ENCODE peak calls at places on chromosomes 7 and 10, in seven cellular contexts. One of them, this sample, is unnamed.

GRCh38 chr7:92833024-92833765 is 3.2 kb downstream of the CDK6 start:
- DNase-seq in NB4: peak
- DNase-seq in GM23248: peak
- DNase-seq in ovary: peak
- DNase-seq in left ventricle myocardium inferior: peak
- DNase-seq in PC-9: peak
- DNase-seq in mesendoderm: peak
- DNase-seq in this sample: peak

GRCh38 chr7:155896531-155897263 is 84.4 kb upstream of the SHH start:
- DNase-seq in NB4: no peak
- DNase-seq in GM23248: no peak
- DNase-seq in ovary: no peak
- DNase-seq in left ventricle myocardium inferior: no peak
- DNase-seq in PC-9: peak
- DNase-seq in mesendoderm: no peak
- DNase-seq in this sample: no peak

GRCh38 chr10:1240341-1240775 is 184.2 kb downstream of the WDR37 start:
- DNase-seq in NB4: no peak
- DNase-seq in GM23248: no peak
- DNase-seq in ovary: no peak
- DNase-seq in left ventricle myocardium inferior: no peak
- DNase-seq in PC-9: no peak
- DNase-seq in mesendoderm: peak
- DNase-seq in this sample: no peak

GRCh38 chr7:135158874-135159273 is 11.0 kb downstream of the TMEM140 start:
- DNase-seq in NB4: no peak
- DNase-seq in GM23248: no peak
- DNase-seq in ovary: no peak
- DNase-seq in left ventricle myocardium inferior: no peak
- DNase-seq in PC-9: no peak
- DNase-seq in mesendoderm: no peak
- DNase-seq in this sample: no peak

GRCh38 chr7:116356333-116356965 is 143.1 kb upstream of the CAV2 start:
- DNase-seq in NB4: no peak
- DNase-seq in GM23248: no peak
- DNase-seq in ovary: no peak
- DNase-seq in left ventricle myocardium inferior: no peak
- DNase-seq in PC-9: no peak
- DNase-seq in mesendoderm: no peak
- DNase-seq in this sample: peak

GRCh38 chr7:35909870-35910357 is 109.1 kb downstream of the SEPTIN7 start:
- DNase-seq in NB4: peak
- DNase-seq in GM23248: peak
- DNase-seq in ovary: no peak
- DNase-seq in left ventricle myocardium inferior: no peak
- DNase-seq in PC-9: no peak
- DNase-seq in mesendoderm: no peak
- DNase-seq in this sample: peak

GRCh38 chr10:51846856-51847506 is 147.6 kb upstream of the CSTF2T start:
- DNase-seq in NB4: no peak
- DNase-seq in GM23248: no peak
- DNase-seq in ovary: no peak
- DNase-seq in left ventricle myocardium inferior: no peak
- DNase-seq in PC-9: no peak
- DNase-seq in mesendoderm: no peak
- DNase-seq in this sample: no peak

GRCh38 chr10:125550362-125550761 is 132.6 kb downstream of the TEX36 start:
- DNase-seq in NB4: no peak
- DNase-seq in GM23248: no peak
- DNase-seq in ovary: no peak
- DNase-seq in left ventricle myocardium inferior: no peak
- DNase-seq in PC-9: no peak
- DNase-seq in mesendoderm: no peak
- DNase-seq in this sample: no peak

GRCh38 chr10:115093286-115093775 is at the start of gene ATRNL1:
- DNase-seq in NB4: no peak
- DNase-seq in GM23248: peak
- DNase-seq in ovary: peak
- DNase-seq in left ventricle myocardium inferior: no peak
- DNase-seq in PC-9: no peak
- DNase-seq in mesendoderm: peak
- DNase-seq in this sample: peak

GRCh38 chr10:132563485-132564248 is 26.1 kb downstream of the INPP5A start:
- DNase-seq in NB4: peak
- DNase-seq in GM23248: no peak
- DNase-seq in ovary: peak
- DNase-seq in left ventricle myocardium inferior: no peak
- DNase-seq in PC-9: no peak
- DNase-seq in mesendoderm: peak
- DNase-seq in this sample: no peak

GRCh38 chr7:157552295-157552993 is 215.6 kb downstream of the DNAJB6 start:
- DNase-seq in NB4: no peak
- DNase-seq in GM23248: no peak
- DNase-seq in ovary: no peak
- DNase-seq in left ventricle myocardium inferior: no peak
- DNase-seq in PC-9: no peak
- DNase-seq in mesendoderm: no peak
- DNase-seq in this sample: no peak

GRCh38 chr7:50685445-50686070 is 97.1 kb downstream of the GRB10 start:
- DNase-seq in NB4: no peak
- DNase-seq in GM23248: no peak
- DNase-seq in ovary: no peak
- DNase-seq in left ventricle myocardium inferior: no peak
- DNase-seq in PC-9: peak
- DNase-seq in mesendoderm: no peak
- DNase-seq in this sample: no peak

DNA sequence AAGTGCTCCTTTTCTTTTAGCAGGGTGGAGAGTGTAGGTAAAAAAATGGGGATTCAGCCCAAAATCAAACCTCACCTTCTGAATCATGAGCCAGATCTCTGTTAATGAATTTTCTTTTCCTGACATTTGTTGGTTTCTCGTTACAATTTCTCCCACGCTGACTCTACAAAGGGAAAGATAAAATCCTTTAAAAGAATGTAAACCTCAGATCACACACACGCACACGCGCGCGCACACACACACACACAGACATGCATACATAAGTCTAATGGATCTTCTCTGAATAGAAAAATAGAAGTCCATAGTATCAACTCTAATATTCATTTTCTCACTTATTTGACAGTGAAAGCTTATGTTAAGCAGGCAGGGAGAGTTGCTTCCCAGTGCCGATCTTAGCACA is 1.5 kb downstream of the ETV1 start:
- DNase-seq in NB4: no peak
- DNase-seq in GM23248: peak
- DNase-seq in ovary: no peak
- DNase-seq in left ventricle myocardium inferior: no peak
- DNase-seq in PC-9: no peak
- DNase-seq in mesendoderm: peak
- DNase-seq in this sample: peak
- H3K4me3 ChIP-seq in NB4: no peak
- H3K4me3 ChIP-seq in GM23248: peak
- H3K4me3 ChIP-seq in ovary: no peak
- H3K4me3 ChIP-seq in left ventricle myocardium inferior: peak
- H3K4me3 ChIP-seq in PC-9: peak
- H3K4me3 ChIP-seq in mesendoderm: peak
- H3K4me3 ChIP-seq in this sample: peak

GRCh38 chr7:11843113-11843765 is 11.2 kb upstream of the THSD7A start:
- DNase-seq in NB4: no peak
- DNase-seq in GM23248: peak
- DNase-seq in ovary: no peak
- DNase-seq in left ventricle myocardium inferior: no peak
- DNase-seq in PC-9: no peak
- DNase-seq in mesendoderm: no peak
- DNase-seq in this sample: no peak

GRCh38 chr7:11841657-11842056 is 9.7 kb upstream of the THSD7A start:
- DNase-seq in NB4: no peak
- DNase-seq in GM23248: no peak
- DNase-seq in ovary: no peak
- DNase-seq in left ventricle myocardium inferior: no peak
- DNase-seq in PC-9: no peak
- DNase-seq in mesendoderm: no peak
- DNase-seq in this sample: no peak

GRCh38 chr7:11847336-11847735 is 15.3 kb upstream of the THSD7A start:
- DNase-seq in NB4: no peak
- DNase-seq in GM23248: peak
- DNase-seq in ovary: no peak
- DNase-seq in left ventricle myocardium inferior: no peak
- DNase-seq in PC-9: no peak
- DNase-seq in mesendoderm: no peak
- DNase-seq in this sample: peak

GRCh38 chr7:11846311-11846710 is 14.3 kb upstream of the THSD7A start:
- DNase-seq in NB4: no peak
- DNase-seq in GM23248: no peak
- DNase-seq in ovary: no peak
- DNase-seq in left ventricle myocardium inferior: no peak
- DNase-seq in PC-9: no peak
- DNase-seq in mesendoderm: no peak
- DNase-seq in this sample: no peak
- H3K4me3 ChIP-seq in NB4: no peak
- H3K4me3 ChIP-seq in GM23248: no peak
- H3K4me3 ChIP-seq in ovary: no peak
- H3K4me3 ChIP-seq in left ventricle myocardium inferior: no peak
- H3K4me3 ChIP-seq in PC-9: no peak
- H3K4me3 ChIP-seq in mesendoderm: no peak
- H3K4me3 ChIP-seq in this sample: no peak

GRCh38 chr7:131861620-131862346 is 305.4 kb upstream of the PODXL start:
- DNase-seq in NB4: no peak
- DNase-seq in GM23248: peak
- DNase-seq in ovary: no peak
- DNase-seq in left ventricle myocardium inferior: no peak
- DNase-seq in PC-9: peak
- DNase-seq in mesendoderm: no peak
- DNase-seq in this sample: peak

DNA sequence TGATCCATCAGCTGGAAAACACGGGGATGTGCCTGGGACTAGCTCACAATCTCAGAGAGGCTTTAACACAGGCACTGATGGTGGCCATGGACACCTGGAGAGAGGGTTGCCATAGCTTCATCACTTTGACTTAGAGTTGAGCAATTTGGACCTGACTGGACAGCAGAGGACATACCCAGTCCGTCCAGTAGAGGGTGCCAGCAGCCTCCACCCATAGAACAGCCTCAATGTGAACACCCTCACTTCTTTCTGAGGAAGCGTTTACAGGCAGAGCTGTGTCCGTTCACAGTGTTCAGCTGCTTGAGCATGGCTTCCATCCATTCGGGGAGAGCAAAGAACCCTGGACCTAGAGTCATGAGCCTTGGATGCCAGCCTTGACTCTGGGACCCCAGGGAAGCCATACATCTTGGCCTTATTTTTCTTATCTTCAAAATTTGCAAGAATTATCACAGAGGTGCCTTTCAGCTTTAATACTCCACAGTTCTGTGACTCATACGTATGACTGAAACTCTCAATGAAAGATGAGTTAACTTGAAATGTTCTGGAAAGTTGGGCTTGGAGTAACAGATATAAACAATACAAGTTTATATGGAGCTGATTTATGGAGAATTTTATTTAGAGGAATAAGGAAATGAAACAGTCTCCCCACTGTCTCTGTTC is 302.9 kb upstream of the PODXL start:
- DNase-seq in NB4: peak
- DNase-seq in GM23248: peak
- DNase-seq in ovary: peak
- DNase-seq in left ventricle myocardium inferior: peak
- DNase-seq in PC-9: peak
- DNase-seq in mesendoderm: peak
- DNase-seq in this sample: peak
- H3K4me3 ChIP-seq in NB4: no peak
- H3K4me3 ChIP-seq in GM23248: peak
- H3K4me3 ChIP-seq in ovary: no peak
- H3K4me3 ChIP-seq in left ventricle myocardium inferior: no peak
- H3K4me3 ChIP-seq in PC-9: no peak
- H3K4me3 ChIP-seq in mesendoderm: no peak
- H3K4me3 ChIP-seq in this sample: no peak

GRCh38 chr10:32981760-32982159 is 23.7 kb upstream of the ITGB1 start:
- DNase-seq in NB4: peak
- DNase-seq in GM23248: peak
- DNase-seq in ovary: no peak
- DNase-seq in left ventricle myocardium inferior: peak
- DNase-seq in PC-9: peak
- DNase-seq in mesendoderm: peak
- DNase-seq in this sample: peak

GRCh38 chr10:32982293-32982709 is 24.3 kb upstream of the ITGB1 start:
- DNase-seq in NB4: no peak
- DNase-seq in GM23248: peak
- DNase-seq in ovary: no peak
- DNase-seq in left ventricle myocardium inferior: no peak
- DNase-seq in PC-9: peak
- DNase-seq in mesendoderm: no peak
- DNase-seq in this sample: peak

GRCh38 chr10:32984003-32984600 is 26.1 kb upstream of the ITGB1 start:
- DNase-seq in NB4: no peak
- DNase-seq in GM23248: no peak
- DNase-seq in ovary: no peak
- DNase-seq in left ventricle myocardium inferior: no peak
- DNase-seq in PC-9: no peak
- DNase-seq in mesendoderm: no peak
- DNase-seq in this sample: no peak

GRCh38 chr10:32983333-32983909 is 25.4 kb upstream of the ITGB1 start:
- DNase-seq in NB4: peak
- DNase-seq in GM23248: peak
- DNase-seq in ovary: no peak
- DNase-seq in left ventricle myocardium inferior: no peak
- DNase-seq in PC-9: peak
- DNase-seq in mesendoderm: peak
- DNase-seq in this sample: peak

DNA sequence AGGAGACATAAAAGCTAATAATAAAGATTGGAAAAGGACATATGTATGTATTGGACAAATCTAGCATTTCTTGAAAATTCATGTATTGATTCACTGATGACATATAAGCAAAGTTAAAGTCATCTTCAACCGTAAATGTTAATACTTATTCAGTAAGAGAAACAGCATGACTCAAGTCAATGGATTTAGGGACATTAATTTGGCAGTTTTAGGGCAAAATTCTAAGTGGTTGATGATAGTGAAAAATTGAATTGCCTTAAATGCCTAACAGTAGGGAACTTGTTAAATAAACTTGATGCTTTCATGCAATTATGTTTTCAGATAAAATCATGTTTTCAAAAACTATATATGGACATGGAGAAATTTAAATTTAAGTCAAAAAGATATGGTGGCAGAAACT is 24.9 kb upstream of the ITGB1 start:
- DNase-seq in NB4: no peak
- DNase-seq in GM23248: peak
- DNase-seq in ovary: no peak
- DNase-seq in left ventricle myocardium inferior: no peak
- DNase-seq in PC-9: no peak
- DNase-seq in mesendoderm: no peak
- DNase-seq in this sample: no peak
- H3K4me3 ChIP-seq in NB4: no peak
- H3K4me3 ChIP-seq in GM23248: peak
- H3K4me3 ChIP-seq in ovary: no peak
- H3K4me3 ChIP-seq in left ventricle myocardium inferior: no peak
- H3K4me3 ChIP-seq in PC-9: no peak
- H3K4me3 ChIP-seq in mesendoderm: no peak
- H3K4me3 ChIP-seq in this sample: no peak

This sample was measured in fibroblast of villous mesenchyme.